ENCODE peak calls at places on chromosomes 5 and 9, in six cellular contexts. U is GM20000, V is SW 1271, S is spleen, B is H7, O is fibroblast of gingiva. G is an unnamed sample.

GRCh38 chr5:120535900-120536299 is 71.8 kb downstream of the PRR16 start:
- DNase-seq in U (no peak), V (no peak), S (no peak), B (no peak), O (no peak), G (no peak)

GRCh38 chr5:125549322-125549871 is 803.0 kb upstream of the ZNF608 start:
- DNase-seq in U (no peak), V (no peak), S (no peak), B (no peak), O (peak), G (peak)

GRCh38 chr5:126998201-126998631 is 32.1 kb downstream of the MARCHF3 start:
- DNase-seq in U (peak), V (no peak), S (no peak), B (no peak), O (peak), G (peak)

GRCh38 chr5:72529383-72529782 is 22.2 kb upstream of the ZNF366 start:
- DNase-seq in U (no peak), V (no peak), S (no peak), B (no peak), O (no peak), G (no peak)

GRCh38 chr5:61052870-61053269 is 107.9 kb downstream of the NDUFAF2 start:
- DNase-seq in U (no peak), V (peak), S (no peak), B (no peak), O (peak), G (peak)

GRCh38 chr5:133993152-133993548 is 11.6 kb downstream of the VDAC1 start:
- DNase-seq in U (no peak), V (no peak), S (no peak), B (no peak), O (peak), G (peak)

GRCh38 chr9:94156549-94157407 is 72.5 kb downstream of the PTPDC1 start:
- DNase-seq in U (no peak), V (no peak), S (no peak), B (no peak), O (peak), G (peak)

GRCh38 chr5:93164690-93165089 is 416.3 kb downstream of the NR2F1-AS1 start:
- DNase-seq in U (no peak), V (peak), S (no peak), B (no peak), O (peak), G (peak)

GRCh38 chr9:70587143-70587710 is 172.8 kb upstream of the KLF9 start:
- DNase-seq in U (no peak), V (no peak), S (no peak), B (no peak), O (peak), G (peak)

GRCh38 chr9:82934949-82935348 is 128.0 kb downstream of the RASEF start:
- DNase-seq in U (no peak), V (no peak), S (no peak), B (no peak), O (peak), G (peak)

GRCh38 chr9:16321461-16322119 is 548.9 kb downstream of the BNC2 start:
- DNase-seq in U (no peak), V (no peak), S (no peak), B (no peak), O (peak), G (peak)

GRCh38 chr9:6715755-6716643 is 41.8 kb upstream of the KDM4C start:
- DNase-seq in U (peak), V (no peak), S (peak), B (no peak), O (no peak), G (no peak)

GRCh38 chr9:130236436-130236985 is 29.0 kb upstream of the HMCN2 start:
- DNase-seq in U (no peak), V (no peak), S (no peak), B (peak), O (no peak), G (no peak)

GRCh38 chr5:76867827-76868693 is 18.2 kb downstream of the S100Z start:
- DNase-seq in U (peak), V (peak), S (no peak), B (peak), O (peak), G (peak)

GRCh38 chr9:27888661-27889295 is 315.5 kb upstream of the C9orf72 start:
- DNase-seq in U (peak), V (no peak), S (peak), B (peak), O (no peak), G (no peak)

GRCh38 chr5:157817928-157818327 is 41.0 kb downstream of the CLINT1 start:
- DNase-seq in U (no peak), V (no peak), S (no peak), B (no peak), O (no peak), G (no peak)

GRCh38 chr5:179339081-179339480 is 6.2 kb downstream of the ADAMTS2 start:
- DNase-seq in U (no peak), V (no peak), S (no peak), B (no peak), O (no peak), G (no peak)

GRCh38 chr5:886051-886450 is 6.5 kb downstream of the BRD9 start:
- DNase-seq in U (no peak), V (no peak), S (peak), B (no peak), O (no peak), G (no peak)

GRCh38 chr9:38380230-38380871 is 12.2 kb upstream of the ALDH1B1 start:
- DNase-seq in U (no peak), V (no peak), S (no peak), B (no peak), O (no peak), G (no peak)

GRCh38 chr5:72788851-72789505 is 27.5 kb upstream of the TNPO1 start:
- DNase-seq in U (no peak), V (no peak), S (no peak), B (no peak), O (no peak), G (peak)

GRCh38 chr5:54608423-54609085 is 91.0 kb downstream of the SNX18 start:
- DNase-seq in U (no peak), V (no peak), S (no peak), B (no peak), O (no peak), G (no peak)

GRCh38 chr5:18321516-18321915 is 687.3 kb downstream of the TAF11L14 start:
- DNase-seq in U (no peak), V (no peak), S (no peak), B (no peak), O (no peak), G (no peak)

GRCh38 chr9:97293207-97293721 is 14.2 kb upstream of the CCDC180 start:
- DNase-seq in U (no peak), V (peak), S (peak), B (no peak), O (peak), G (no peak)

GRCh38 chr9:99730063-99730462 is 91.6 kb upstream of the NR4A3 start:
- DNase-seq in U (no peak), V (no peak), S (no peak), B (no peak), O (no peak), G (no peak)

GRCh38 chr9:116074658-116075057 is 78.9 kb upstream of the PAPPA start:
- DNase-seq in U (no peak), V (no peak), S (no peak), B (no peak), O (no peak), G (peak)

GRCh38 chr9:18580146-18580545 is 106.2 kb downstream of the ADAMTSL1 start:
- DNase-seq in U (no peak), V (no peak), S (no peak), B (no peak), O (peak), G (peak)

GRCh38 chr9:111789881-111790280 is 4.9 kb downstream of the SHOC1 start:
- DNase-seq in U (no peak), V (no peak), S (no peak), B (no peak), O (no peak), G (no peak)

GRCh38 chr5:4781312-4781711 is 358.8 kb upstream of the ADAMTS16 start:
- DNase-seq in U (no peak), V (no peak), S (no peak), B (no peak), O (no peak), G (no peak)

GRCh38 chr5:72842816-72843215 is 26.4 kb downstream of the TNPO1 start:
- DNase-seq in U (no peak), V (peak), S (no peak), B (peak), O (no peak), G (no peak)

GRCh38 chr9:800561-800960 is 40.9 kb upstream of the DMRT1 start:
- DNase-seq in U (no peak), V (no peak), S (no peak), B (no peak), O (no peak), G (no peak)

GRCh38 chr9:90127923-90128322 is 514.7 kb downstream of the DIRAS2 start:
- DNase-seq in U (no peak), V (no peak), S (no peak), B (no peak), O (no peak), G (no peak)

GRCh38 chr5:111582962-111583669 is 70.8 kb upstream of the STARD4 start:
- DNase-seq in U (no peak), V (no peak), S (no peak), B (no peak), O (peak), G (peak)

GRCh38 chr5:54257366-54258118 is 52.8 kb downstream of the ARL15 start:
- DNase-seq in U (no peak), V (no peak), S (no peak), B (no peak), O (peak), G (peak)

GRCh38 chr5:159133041-159133741 is 33.5 kb upstream of the EBF1 start:
- DNase-seq in U (peak), V (peak), S (no peak), B (no peak), O (peak), G (peak)

GRCh38 chr9:130997925-130998595 is 10.9 kb upstream of the LAMC3 start:
- DNase-seq in U (peak), V (peak), S (no peak), B (peak), O (peak), G (peak)

GRCh38 chr9:95667789-95668188 is 151.0 kb upstream of the PTCH1 start:
- DNase-seq in U (no peak), V (no peak), S (no peak), B (no peak), O (no peak), G (no peak)

GRCh38 chr9:113934167-113934566 is 58.1 kb downstream of the ZNF618 start:
- DNase-seq in U (no peak), V (no peak), S (no peak), B (no peak), O (no peak), G (no peak)

GRCh38 chr5:33558489-33558888 is 117.7 kb downstream of the TARS1 start:
- DNase-seq in U (no peak), V (no peak), S (no peak), B (no peak), O (peak), G (peak)

GRCh38 chr5:36272136-36272665 is 29.5 kb downstream of the RANBP3L start:
- DNase-seq in U (no peak), V (no peak), S (no peak), B (no peak), O (no peak), G (peak)

GRCh38 chr9:12785251-12785880 is 10.5 kb downstream of the LURAP1L start:
- DNase-seq in U (no peak), V (no peak), S (no peak), B (no peak), O (no peak), G (no peak)